ENCODE peak calls at places on chromosomes 11 and 22, in seven cellular contexts. One of them, this sample, is unnamed.

GRCh38 chr11:103035656-103036434 is 56.1 kb downstream of the DCUN1D5 start:
- DNase-seq in body of pancreas: peak
- DNase-seq in activated CD8-positive, alpha-beta T cell treated with anti-CD3 and anti-CD28 coated beads for 36 hours: peak
- DNase-seq in heart left ventricle: no peak
- DNase-seq in smooth muscle cell of the brain vasculature: peak
- DNase-seq in BJ: peak
- DNase-seq in lower leg skin: no peak
- DNase-seq in this sample: no peak

GRCh38 chr11:6612816-6613136 is 760 bp upstream of the TAF10 start:
- DNase-seq in body of pancreas: peak
- DNase-seq in activated CD8-positive, alpha-beta T cell treated with anti-CD3 and anti-CD28 coated beads for 36 hours: no peak
- DNase-seq in heart left ventricle: no peak
- DNase-seq in smooth muscle cell of the brain vasculature: no peak
- DNase-seq in BJ: no peak
- DNase-seq in lower leg skin: peak
- DNase-seq in this sample: no peak

GRCh38 chr11:68724293-68724692 is 27.0 kb downstream of the TESMIN start:
- DNase-seq in body of pancreas: no peak
- DNase-seq in activated CD8-positive, alpha-beta T cell treated with anti-CD3 and anti-CD28 coated beads for 36 hours: no peak
- DNase-seq in heart left ventricle: no peak
- DNase-seq in smooth muscle cell of the brain vasculature: no peak
- DNase-seq in BJ: no peak
- DNase-seq in lower leg skin: no peak
- DNase-seq in this sample: no peak

GRCh38 chr22:44180706-44181032 is at the start of gene PARVG:
- DNase-seq in body of pancreas: no peak
- DNase-seq in activated CD8-positive, alpha-beta T cell treated with anti-CD3 and anti-CD28 coated beads for 36 hours: peak
- DNase-seq in heart left ventricle: no peak
- DNase-seq in smooth muscle cell of the brain vasculature: no peak
- DNase-seq in BJ: no peak
- DNase-seq in lower leg skin: no peak
- DNase-seq in this sample: no peak

GRCh38 chr11:7319501-7319900 is 67.8 kb downstream of the SYT9 start:
- DNase-seq in body of pancreas: no peak
- DNase-seq in activated CD8-positive, alpha-beta T cell treated with anti-CD3 and anti-CD28 coated beads for 36 hours: no peak
- DNase-seq in heart left ventricle: no peak
- DNase-seq in smooth muscle cell of the brain vasculature: no peak
- DNase-seq in BJ: no peak
- DNase-seq in lower leg skin: no peak
- DNase-seq in this sample: no peak

GRCh38 chr11:13141731-13142724 is 132.9 kb downstream of the RASSF10 start:
- DNase-seq in body of pancreas: no peak
- DNase-seq in activated CD8-positive, alpha-beta T cell treated with anti-CD3 and anti-CD28 coated beads for 36 hours: no peak
- DNase-seq in heart left ventricle: no peak
- DNase-seq in smooth muscle cell of the brain vasculature: no peak
- DNase-seq in BJ: no peak
- DNase-seq in lower leg skin: no peak
- DNase-seq in this sample: no peak

GRCh38 chr11:17739945-17740338 is 5.4 kb downstream of the KCNC1 start:
- DNase-seq in body of pancreas: peak
- DNase-seq in activated CD8-positive, alpha-beta T cell treated with anti-CD3 and anti-CD28 coated beads for 36 hours: no peak
- DNase-seq in heart left ventricle: no peak
- DNase-seq in smooth muscle cell of the brain vasculature: no peak
- DNase-seq in BJ: no peak
- DNase-seq in lower leg skin: no peak
- DNase-seq in this sample: no peak

GRCh38 chr11:112564228-112564955 is 303.7 kb upstream of the PLET1 start:
- DNase-seq in body of pancreas: no peak
- DNase-seq in activated CD8-positive, alpha-beta T cell treated with anti-CD3 and anti-CD28 coated beads for 36 hours: no peak
- DNase-seq in heart left ventricle: peak
- DNase-seq in smooth muscle cell of the brain vasculature: peak
- DNase-seq in BJ: no peak
- DNase-seq in lower leg skin: no peak
- DNase-seq in this sample: no peak

GRCh38 chr11:11909727-11910126 is 68.0 kb downstream of the USP47 start:
- DNase-seq in body of pancreas: no peak
- DNase-seq in activated CD8-positive, alpha-beta T cell treated with anti-CD3 and anti-CD28 coated beads for 36 hours: no peak
- DNase-seq in heart left ventricle: no peak
- DNase-seq in smooth muscle cell of the brain vasculature: no peak
- DNase-seq in BJ: peak
- DNase-seq in lower leg skin: no peak
- DNase-seq in this sample: no peak